ENCODE peak calls at places on chromosomes 5 and 9, in nine cellular contexts. One of them, this sample, is unnamed.

GRCh38 chr9:13266172-13266571 is 13.3 kb downstream of the MPDZ start:
- DNase-seq in Right ventricle myocardium superior: no peak
- DNase-seq in pons: peak; percentile 47
- DNase-seq in ELR: peak; percentile 14
- DNase-seq in KBM-7: no peak
- DNase-seq in AG09309: no peak
- DNase-seq in AG08395: peak; percentile 31
- DNase-seq in activated CD8-positive, alpha-beta memory T cell treated with anti-CD3 and anti-CD28 coated beads for 24 hours: no peak
- DNase-seq in tibial nerve: no peak
- DNase-seq in this sample: no peak

GRCh38 chr5:118115791-118116190 is 872.6 kb downstream of the DTWD2 start:
- DNase-seq in KBM-7: no peak
- DNase-seq in tibial nerve: no peak
- DNase-seq in AG09309: peak; percentile 18
- DNase-seq in activated CD8-positive, alpha-beta memory T cell treated with anti-CD3 and anti-CD28 coated beads for 24 hours: no peak
- DNase-seq in pons: no peak
- DNase-seq in AG08395: no peak
- DNase-seq in ELR: no peak
- DNase-seq in Right ventricle myocardium superior: no peak
- DNase-seq in this sample: no peak

GRCh38 chr5:135079760-135080159 is 45.7 kb upstream of the PITX1 start:
- DNase-seq in activated CD8-positive, alpha-beta memory T cell treated with anti-CD3 and anti-CD28 coated beads for 24 hours: no peak
- DNase-seq in Right ventricle myocardium superior: no peak
- DNase-seq in KBM-7: no peak
- DNase-seq in tibial nerve: no peak
- DNase-seq in AG09309: no peak
- DNase-seq in AG08395: no peak
- DNase-seq in ELR: no peak
- DNase-seq in pons: no peak
- DNase-seq in this sample: no peak

GRCh38 chr5:88831856-88832255 is 51.1 kb downstream of the MEF2C start:
- DNase-seq in KBM-7: no peak
- DNase-seq in AG08395: no peak
- DNase-seq in pons: no peak
- DNase-seq in activated CD8-positive, alpha-beta memory T cell treated with anti-CD3 and anti-CD28 coated beads for 24 hours: no peak
- DNase-seq in ELR: no peak
- DNase-seq in Right ventricle myocardium superior: no peak
- DNase-seq in AG09309: no peak
- DNase-seq in tibial nerve: no peak
- DNase-seq in this sample: no peak

GRCh38 chr5:78626009-78626571 is 22.5 kb downstream of the LHFPL2 start:
- DNase-seq in KBM-7: no peak
- DNase-seq in tibial nerve: no peak
- DNase-seq in activated CD8-positive, alpha-beta memory T cell treated with anti-CD3 and anti-CD28 coated beads for 24 hours: no peak
- DNase-seq in pons: no peak
- DNase-seq in ELR: no peak
- DNase-seq in Right ventricle myocardium superior: no peak
- DNase-seq in AG08395: no peak
- DNase-seq in AG09309: no peak
- DNase-seq in this sample: peak; percentile 67

GRCh38 chr5:168592014-168592368 is 12.8 kb upstream of the PANK3 start:
- DNase-seq in AG08395: peak; percentile 47
- DNase-seq in Right ventricle myocardium superior: peak; percentile 60
- DNase-seq in activated CD8-positive, alpha-beta memory T cell treated with anti-CD3 and anti-CD28 coated beads for 24 hours: no peak
- DNase-seq in KBM-7: no peak
- DNase-seq in ELR: no peak
- DNase-seq in tibial nerve: no peak
- DNase-seq in pons: no peak
- DNase-seq in AG09309: peak; percentile 25
- DNase-seq in this sample: no peak

GRCh38 chr5:5141625-5142527 is 1.7 kb downstream of the ADAMTS16 start:
- DNase-seq in activated CD8-positive, alpha-beta memory T cell treated with anti-CD3 and anti-CD28 coated beads for 24 hours: no peak
- DNase-seq in tibial nerve: no peak
- DNase-seq in KBM-7: peak; percentile 58
- DNase-seq in Right ventricle myocardium superior: no peak
- DNase-seq in AG08395: peak; percentile 42
- DNase-seq in pons: peak; percentile 70
- DNase-seq in ELR: peak; percentile 80
- DNase-seq in AG09309: peak; percentile 14
- DNase-seq in this sample: no peak

GRCh38 chr9:14221558-14221957 is 92.4 kb downstream of the NFIB start:
- DNase-seq in KBM-7: no peak
- DNase-seq in tibial nerve: no peak
- DNase-seq in AG09309: peak; percentile 23
- DNase-seq in activated CD8-positive, alpha-beta memory T cell treated with anti-CD3 and anti-CD28 coated beads for 24 hours: no peak
- DNase-seq in pons: no peak
- DNase-seq in AG08395: peak; percentile 60
- DNase-seq in ELR: peak; percentile 52
- DNase-seq in Right ventricle myocardium superior: no peak
- DNase-seq in this sample: no peak

GRCh38 chr5:32842798-32843531 is 131.8 kb downstream of the NPR3 start:
- DNase-seq in pons: no peak
- DNase-seq in ELR: no peak
- DNase-seq in tibial nerve: no peak
- DNase-seq in AG09309: no peak
- DNase-seq in KBM-7: peak; percentile 46
- DNase-seq in Right ventricle myocardium superior: no peak
- DNase-seq in AG08395: no peak
- DNase-seq in activated CD8-positive, alpha-beta memory T cell treated with anti-CD3 and anti-CD28 coated beads for 24 hours: no peak
- DNase-seq in this sample: no peak

GRCh38 chr5:39253211-39253610 is 33.8 kb upstream of the FYB1 start:
- DNase-seq in Right ventricle myocardium superior: no peak
- DNase-seq in pons: no peak
- DNase-seq in tibial nerve: no peak
- DNase-seq in activated CD8-positive, alpha-beta memory T cell treated with anti-CD3 and anti-CD28 coated beads for 24 hours: no peak
- DNase-seq in AG08395: peak; percentile 42
- DNase-seq in ELR: peak; percentile 74
- DNase-seq in AG09309: no peak
- DNase-seq in KBM-7: no peak
- DNase-seq in this sample: no peak

GRCh38 chr9:98129451-98129881 is 10.4 kb upstream of the TRIM14 start:
- DNase-seq in ELR: peak; percentile 29
- DNase-seq in KBM-7: peak; percentile 66
- DNase-seq in pons: peak; percentile 64
- DNase-seq in AG09309: no peak
- DNase-seq in tibial nerve: no peak
- DNase-seq in AG08395: no peak
- DNase-seq in Right ventricle myocardium superior: no peak
- DNase-seq in activated CD8-positive, alpha-beta memory T cell treated with anti-CD3 and anti-CD28 coated beads for 24 hours: no peak
- DNase-seq in this sample: no peak